ENCODE peak calls at places on chromosomes 1 and 21, in nine cellular contexts. I is cardiac muscle cell, M is B cell, E is sigmoid colon, O is SK-N-SH, V is stomach, A is Calu3, R is glutamatergic neuron, J is ovary. P is an unnamed sample.

GRCh38 chr21:38505654-38506523 is 7.6 kb upstream of the ERG start:
- DNase-seq in I (peak; percentile 85), M (peak; percentile 27), E (no peak), O (peak; percentile 56), V (no peak), A (peak; percentile 33), R (no peak), J (no peak), P (peak; percentile 55)

GRCh38 chr1:246267426-246267825 is 239.7 kb downstream of the SMYD3 start:
- DNase-seq in I (no peak), M (no peak), E (no peak), O (no peak), V (no peak), A (no peak), R (no peak), J (no peak), P (no peak)

GRCh38 chr1:247118946-247119446 is 14.8 kb upstream of the ZNF669 start:
- DNase-seq in I (peak; percentile 47), M (peak; percentile 42), E (no peak), O (peak; percentile 72), V (no peak), A (peak; percentile 27), R (peak; percentile 67), J (no peak), P (peak; percentile 54)

GRCh38 chr1:27522148-27522859 is 32.3 kb upstream of the WASF2 start:
- DNase-seq in I (no peak), M (no peak), E (no peak), O (no peak), V (peak; percentile 74), A (no peak), R (peak; percentile 52), J (no peak), P (no peak)

GRCh38 chr1:208868554-208868953 is 624.4 kb upstream of the PLXNA2 start:
- DNase-seq in I (peak; percentile 2), M (no peak), E (no peak), O (no peak), V (no peak), A (no peak), R (no peak), J (no peak), P (no peak)

GRCh38 chr1:54952950-54953718 is 27.3 kb upstream of the TMEM61 start:
- DNase-seq in I (peak; percentile 22), M (no peak), E (no peak), O (no peak), V (no peak), A (peak; percentile 42), R (no peak), J (no peak), P (no peak)

GRCh38 chr1:99852648-99853047 is 2.5 kb downstream of the AGL start:
- DNase-seq in I (no peak), M (no peak), E (no peak), O (no peak), V (no peak), A (no peak), R (no peak), J (no peak), P (no peak)

GRCh38 chr21:36005018-36005417 is 55.3 kb downstream of the SETD4 start:
- DNase-seq in I (no peak), M (no peak), E (peak; percentile 93), O (no peak), V (no peak), A (no peak), R (no peak), J (peak; percentile 46), P (no peak)

GRCh38 chr1:96487961-96488360 is 233.6 kb upstream of the PTBP2 start:
- DNase-seq in I (peak; percentile 75), M (no peak), E (peak; percentile 69), O (no peak), V (no peak), A (peak; percentile 26), R (no peak), J (no peak), P (no peak)

GRCh38 chr1:208029381-208030319 is 118.7 kb upstream of the CD34 start:
- DNase-seq in I (peak; percentile 83), M (no peak), E (no peak), O (no peak), V (no peak), A (no peak), R (no peak), J (peak; percentile 35), P (no peak)

GRCh38 chr1:30512922-30513265 is 210.5 kb downstream of the MATN1 start:
- DNase-seq in I (no peak), M (no peak), E (no peak), O (no peak), V (peak; percentile 16), A (no peak), R (no peak), J (no peak), P (no peak)

GRCh38 chr21:25639167-25639921 is at the start of gene JAM2:
- DNase-seq in I (peak; percentile 19), M (peak; percentile 75), E (peak; percentile 76), O (peak; percentile 88), V (no peak), A (no peak), R (peak; percentile 73), J (peak; percentile 72), P (peak; percentile 41)

GRCh38 chr1:214579183-214579582 is 23.8 kb upstream of the CENPF start:
- DNase-seq in I (no peak), M (peak; percentile 6), E (no peak), O (no peak), V (no peak), A (no peak), R (no peak), J (no peak), P (no peak)

GRCh38 chr1:41870076-41870562 is 48.6 kb downstream of the HIVEP3 start:
- DNase-seq in I (no peak), M (no peak), E (no peak), O (no peak), V (no peak), A (no peak), R (no peak), J (no peak), P (no peak)

GRCh38 chr1:156104065-156104810 is 10.3 kb upstream of the LMNA start:
- DNase-seq in I (peak; percentile 92), M (peak; percentile 68), E (peak; percentile 91), O (peak; percentile 81), V (peak; percentile 70), A (peak; percentile 88), R (no peak), J (peak; percentile 83), P (peak; percentile 37)

GRCh38 chr1:10338047-10338446 is 60.8 kb upstream of the PGD start:
- DNase-seq in I (peak; percentile 61), M (peak; percentile 22), E (peak; percentile 69), O (peak; percentile 71), V (no peak), A (peak; percentile 15), R (peak; percentile 61), J (peak; percentile 53), P (peak; percentile 53)

GRCh38 chr1:11069233-11069950 is 9.6 kb upstream of the SRM start:
- DNase-seq in I (no peak), M (no peak), E (peak; percentile 30), O (no peak), V (no peak), A (no peak), R (no peak), J (no peak), P (no peak)

GRCh38 chr1:66084442-66084841 is 291.7 kb downstream of the PDE4B start:
- DNase-seq in I (no peak), M (no peak), E (no peak), O (no peak), V (no peak), A (no peak), R (no peak), J (no peak), P (no peak)
- TF ChIP-seq CTCF in I (no peak), M (no peak), E (no peak), O (peak; percentile 8), V (no peak), A (peak; percentile 24), R (no peak), J (no peak), P (peak; percentile 20)

DNA sequence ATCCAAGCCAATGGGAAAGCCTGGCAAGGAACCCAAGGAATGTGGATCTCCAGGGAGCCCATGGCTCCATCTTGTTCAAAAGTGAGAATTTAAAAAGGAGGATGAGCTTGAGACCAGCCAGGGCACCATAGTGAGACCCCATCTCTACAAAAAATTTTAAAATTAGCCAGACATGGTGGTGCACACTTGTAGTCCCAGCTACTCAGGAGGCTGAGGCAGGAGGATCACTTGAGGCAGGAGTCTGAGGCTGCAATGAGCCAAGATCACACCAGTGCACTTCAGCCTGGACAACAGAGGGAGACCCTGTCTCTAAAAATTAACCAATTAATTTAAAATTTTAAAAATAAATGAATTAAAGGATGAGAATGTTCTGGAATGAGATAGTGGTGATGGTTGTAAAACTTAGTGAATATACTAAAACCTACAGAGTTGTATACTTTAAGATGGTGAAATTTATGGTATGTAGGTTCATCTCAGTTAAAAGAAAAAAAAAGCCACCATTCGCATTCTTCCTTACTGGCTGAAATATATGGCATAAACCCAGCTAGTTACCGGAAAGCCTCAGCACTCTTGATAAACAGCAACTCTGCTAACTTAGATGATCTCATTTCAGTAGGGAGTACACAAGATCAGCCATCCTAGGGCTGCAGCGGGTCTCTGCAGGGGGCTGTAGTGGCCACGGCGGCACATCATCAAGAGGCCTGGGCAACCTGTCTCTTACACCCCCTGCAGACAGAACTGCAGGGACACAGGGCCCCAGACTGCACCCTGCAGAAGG is 48.3 kb upstream of the H6PD start:
- DNase-seq in I (peak; percentile 90), M (no peak), E (no peak), O (no peak), V (no peak), A (no peak), R (no peak), J (no peak), P (no peak)
- TF ChIP-seq CTCF in I (no peak), M (no peak), E (no peak), O (no peak), V (no peak), A (no peak), R (no peak), J (no peak), P (no peak)

DNA sequence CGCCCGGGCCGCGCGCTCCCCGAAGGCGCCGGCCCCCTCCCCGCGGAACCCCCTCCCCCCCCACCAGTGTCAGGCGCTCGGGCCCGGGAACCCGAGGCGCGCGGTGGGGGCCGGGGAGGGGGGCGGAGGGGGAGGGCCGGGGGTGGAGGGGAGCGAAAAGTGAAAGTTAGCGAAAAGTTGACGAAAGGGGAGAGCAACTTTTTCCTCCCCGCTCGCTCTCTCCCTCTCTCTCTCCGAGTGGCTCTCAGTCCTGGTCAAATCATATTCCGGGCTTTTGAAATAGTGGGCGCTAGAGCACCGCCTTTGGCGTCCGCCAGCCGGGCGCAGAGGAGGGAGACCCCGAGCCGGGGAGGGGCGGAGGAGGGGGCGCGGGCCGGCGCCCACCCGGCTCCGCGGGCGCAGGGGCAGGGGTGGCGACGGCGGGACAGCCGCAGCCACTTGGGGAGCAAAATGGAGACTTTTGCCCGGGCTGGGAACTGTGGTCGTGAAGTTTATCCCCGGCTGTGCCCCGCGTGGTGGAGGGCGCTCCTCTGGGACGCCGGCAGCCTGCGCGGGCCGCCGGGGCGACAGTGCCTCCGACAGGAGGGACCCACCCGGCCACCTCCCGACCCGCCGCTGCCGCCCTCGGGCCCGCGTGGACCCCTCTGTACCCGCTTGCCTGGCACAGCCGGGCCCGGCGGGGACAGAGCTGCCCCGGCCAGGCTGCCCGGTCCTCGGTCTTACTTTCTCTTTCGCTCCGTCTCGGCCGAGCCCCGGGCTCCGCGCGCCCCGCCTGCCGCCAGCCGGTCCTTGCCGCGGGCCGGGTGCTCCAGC is 694 bp downstream of the PRDM16 start:
- DNase-seq in I (peak; percentile 65), M (no peak), E (peak; percentile 64), O (peak; percentile 65), V (no peak), A (peak; percentile 42), R (peak; percentile 40), J (peak; percentile 76), P (peak; percentile 51)
- TF ChIP-seq CTCF in I (peak; percentile 40), M (no peak), E (no peak), O (peak; percentile 37), V (peak; percentile 12), A (no peak), R (no peak), J (peak; percentile 24), P (no peak)

GRCh38 chr1:180501865-180502360 is 464 bp downstream of the ACBD6 start:
- DNase-seq in I (no peak), M (no peak), E (no peak), O (no peak), V (no peak), A (no peak), R (no peak), J (no peak), P (no peak)
- TF ChIP-seq CTCF in I (no peak), M (no peak), E (no peak), O (peak; percentile 6), V (no peak), A (no peak), R (no peak), J (no peak), P (no peak)

P was measured in endothelial cell.